ENCODE peak calls at places on chromosomes 1 and 21, in five cellular contexts. W, F, V, A and G are unnamed samples.

GRCh38 chr21:42616366-42617340 is 36.8 kb upstream of the PDE9A start:
- DNase-seq in W (no peak), F (no peak), V (no peak), A (no peak), G (no peak)

GRCh38 chr1:60924964-60925798 is 157.2 kb upstream of the NFIA start:
- DNase-seq in W (no peak), F (no peak), V (no peak), A (no peak), G (no peak)

GRCh38 chr1:66809245-66809644 is 8.2 kb upstream of the INSL5 start:
- DNase-seq in W (no peak), F (no peak), V (no peak), A (no peak), G (no peak)

GRCh38 chr1:5986018-5986417 is 6.2 kb downstream of the NPHP4 start:
- DNase-seq in W (no peak), F (peak), V (no peak), A (peak), G (no peak)

GRCh38 chr1:89354210-89354609 is 9.6 kb upstream of the GBP6 start:
- DNase-seq in W (no peak), F (no peak), V (no peak), A (no peak), G (no peak)

GRCh38 chr1:36863061-36863460 is 171.3 kb downstream of the GRIK3 start:
- DNase-seq in W (no peak), F (no peak), V (no peak), A (no peak), G (no peak)

GRCh38 chr1:47696911-47697441 is 259.1 kb downstream of the FOXD2 start:
- DNase-seq in W (no peak), F (no peak), V (no peak), A (no peak), G (no peak)

GRCh38 chr1:89908993-89909436 is 85.9 kb upstream of the ZNF326 start:
- DNase-seq in W (no peak), F (no peak), V (peak), A (no peak), G (no peak)

GRCh38 chr1:197042676-197043341 is 24.3 kb downstream of the F13B start:
- DNase-seq in W (no peak), F (no peak), V (no peak), A (no peak), G (no peak)

GRCh38 chr1:6783221-6783620 is 2.0 kb upstream of the CAMTA1 start:
- DNase-seq in W (no peak), F (no peak), V (no peak), A (no peak), G (no peak)

GRCh38 chr1:79430437-79430836 is 423.9 kb upstream of the ADGRL4 start:
- DNase-seq in W (no peak), F (no peak), V (no peak), A (no peak), G (no peak)